ENCODE peak calls at places on chromosomes 12 and 14, in five cellular contexts. One of them, this sample, is unnamed.

GRCh38 chr14:101328412-101329149 is 232.7 kb upstream of the DIO3 start:
- DNase-seq in mesendoderm: no peak
- DNase-seq in IMR-90: no peak
- DNase-seq in H1: no peak
- DNase-seq in mesenchymal stem cell: no peak
- DNase-seq in this sample: no peak

GRCh38 chr14:27605298-27605697 is 1007.5 kb upstream of the NOVA1 start:
- DNase-seq in mesendoderm: peak
- DNase-seq in H1: no peak
- DNase-seq in mesenchymal stem cell: peak
- DNase-seq in IMR-90: no peak
- DNase-seq in this sample: no peak

GRCh38 chr12:47088021-47088944 is 8.5 kb upstream of the AMIGO2 start:
- DNase-seq in IMR-90: peak
- DNase-seq in mesendoderm: no peak
- DNase-seq in H1: no peak
- DNase-seq in mesenchymal stem cell: peak
- DNase-seq in this sample: no peak

GRCh38 chr12:110107369-110108281 is 16.5 kb upstream of the IFT81 start:
- DNase-seq in IMR-90: peak
- DNase-seq in H1: no peak
- DNase-seq in mesenchymal stem cell: peak
- DNase-seq in mesendoderm: peak
- DNase-seq in this sample: no peak

GRCh38 chr12:64943686-64944085 is 119.2 kb downstream of the TBC1D30 start:
- DNase-seq in IMR-90: no peak
- DNase-seq in mesenchymal stem cell: peak
- DNase-seq in H1: no peak
- DNase-seq in mesendoderm: no peak
- DNase-seq in this sample: no peak

GRCh38 chr12:117489671-117490070 is 128.2 kb upstream of the NOS1 start:
- DNase-seq in H1: no peak
- DNase-seq in IMR-90: no peak
- DNase-seq in mesendoderm: no peak
- DNase-seq in mesenchymal stem cell: no peak
- DNase-seq in this sample: no peak

GRCh38 chr12:111993290-111994150 is 19.4 kb downstream of the TMEM116 start:
- DNase-seq in mesendoderm: no peak
- DNase-seq in IMR-90: no peak
- DNase-seq in mesenchymal stem cell: no peak
- DNase-seq in H1: no peak
- DNase-seq in this sample: no peak

GRCh38 chr12:123126294-123127144 is 24.4 kb downstream of the PITPNM2 start:
- DNase-seq in IMR-90: peak
- DNase-seq in mesendoderm: peak
- DNase-seq in mesenchymal stem cell: peak
- DNase-seq in H1: peak
- DNase-seq in this sample: no peak

GRCh38 chr14:55131782-55132181 is 2.7 kb downstream of the LGALS3 start:
- DNase-seq in mesendoderm: no peak
- DNase-seq in IMR-90: peak
- DNase-seq in H1: no peak
- DNase-seq in mesenchymal stem cell: no peak
- DNase-seq in this sample: no peak

GRCh38 chr12:69475237-69475984 is 5.2 kb downstream of the FRS2 start:
- DNase-seq in mesenchymal stem cell: peak
- DNase-seq in H1: no peak
- DNase-seq in IMR-90: peak
- DNase-seq in mesendoderm: no peak
- DNase-seq in this sample: no peak

GRCh38 chr14:100474176-100474575 is 113.0 kb downstream of the BEGAIN start:
- DNase-seq in mesendoderm: no peak
- DNase-seq in mesenchymal stem cell: no peak
- DNase-seq in IMR-90: no peak
- DNase-seq in H1: no peak
- DNase-seq in this sample: no peak

GRCh38 chr14:71932229-71932951 is at the start of gene RGS6:
- DNase-seq in mesenchymal stem cell: no peak
- DNase-seq in H1: peak
- DNase-seq in mesendoderm: peak
- DNase-seq in IMR-90: no peak
- DNase-seq in this sample: peak

GRCh38 chr12:123410041-123410412 is 26.1 kb downstream of the KMT5A start:
- DNase-seq in mesendoderm: no peak
- DNase-seq in mesenchymal stem cell: no peak
- DNase-seq in H1: no peak
- DNase-seq in IMR-90: no peak
- DNase-seq in this sample: no peak

GRCh38 chr12:48903363-48903981 is 21.8 kb downstream of the FKBP11 start:
- DNase-seq in IMR-90: peak
- DNase-seq in H1: no peak
- DNase-seq in mesendoderm: no peak
- DNase-seq in mesenchymal stem cell: peak
- DNase-seq in this sample: no peak

GRCh38 chr12:102757874-102758244 is 159.2 kb downstream of the PAH start:
- DNase-seq in mesendoderm: no peak
- DNase-seq in mesenchymal stem cell: no peak
- DNase-seq in IMR-90: no peak
- DNase-seq in H1: no peak
- DNase-seq in this sample: no peak

GRCh38 chr12:1805441-1806081 is 14.8 kb upstream of the LRTM2 start:
- DNase-seq in mesendoderm: no peak
- DNase-seq in IMR-90: no peak
- DNase-seq in H1: no peak
- DNase-seq in mesenchymal stem cell: no peak
- DNase-seq in this sample: no peak

DNA sequence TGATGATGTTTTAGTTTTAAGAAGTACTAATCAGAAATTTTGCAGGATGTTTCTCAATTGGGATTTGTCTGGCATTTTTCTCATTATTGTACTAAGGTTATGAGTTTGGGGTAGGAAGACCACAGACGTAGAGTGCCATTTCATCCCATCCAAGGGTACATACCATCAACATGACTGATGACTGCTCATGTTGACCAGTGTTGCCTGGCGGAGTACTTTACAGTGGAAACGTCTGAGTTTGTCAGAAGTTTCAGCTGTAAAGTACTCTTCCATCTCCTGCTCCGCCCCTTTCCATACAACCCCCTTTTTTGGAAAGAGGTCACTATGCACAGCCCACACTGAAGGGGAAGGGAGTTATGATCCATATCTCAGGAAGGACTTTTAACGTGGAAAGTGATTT is 74.2 kb downstream of the RCOR1 start:
- DNase-seq in mesendoderm: no peak
- DNase-seq in H1: no peak
- DNase-seq in IMR-90: no peak
- DNase-seq in mesenchymal stem cell: no peak
- DNase-seq in this sample: no peak
- H3K4ac ChIP-seq in mesendoderm: no peak
- H3K4ac ChIP-seq in H1: no peak
- H3K4ac ChIP-seq in IMR-90: no peak
- H3K4ac ChIP-seq in mesenchymal stem cell: no peak
- H3K4ac ChIP-seq in this sample: no peak

GRCh38 chr14:68502196-68502595 is 290.7 kb downstream of the ZFP36L1 start:
- DNase-seq in mesenchymal stem cell: no peak
- DNase-seq in H1: no peak
- DNase-seq in mesendoderm: no peak
- DNase-seq in IMR-90: no peak
- DNase-seq in this sample: no peak

GRCh38 chr14:68501621-68502052 is 291.2 kb downstream of the ZFP36L1 start:
- DNase-seq in mesenchymal stem cell: no peak
- DNase-seq in mesendoderm: no peak
- DNase-seq in H1: no peak
- DNase-seq in IMR-90: no peak
- DNase-seq in this sample: no peak

GRCh38 chr14:68499451-68499850 is 293.4 kb downstream of the ZFP36L1 start:
- DNase-seq in H1: no peak
- DNase-seq in mesenchymal stem cell: no peak
- DNase-seq in mesendoderm: peak
- DNase-seq in IMR-90: no peak
- DNase-seq in this sample: no peak

GRCh38 chr14:68503186-68503825 is 289.6 kb downstream of the ZFP36L1 start:
- DNase-seq in mesendoderm: peak
- DNase-seq in mesenchymal stem cell: no peak
- DNase-seq in IMR-90: no peak
- DNase-seq in H1: no peak
- DNase-seq in this sample: no peak

GRCh38 chr14:68501171-68501570 is 291.7 kb downstream of the ZFP36L1 start:
- DNase-seq in H1: no peak
- DNase-seq in mesenchymal stem cell: no peak
- DNase-seq in IMR-90: no peak
- DNase-seq in mesendoderm: no peak
- DNase-seq in this sample: no peak
- H2BK120ac ChIP-seq in H1: no peak
- H2BK120ac ChIP-seq in mesenchymal stem cell: no peak
- H2BK120ac ChIP-seq in IMR-90: no peak
- H2BK120ac ChIP-seq in mesendoderm: no peak
- H2BK120ac ChIP-seq in this sample: no peak

GRCh38 chr12:80679346-80680131 is 27.9 kb upstream of the MYF6 start:
- DNase-seq in IMR-90: no peak
- DNase-seq in mesendoderm: no peak
- DNase-seq in mesenchymal stem cell: no peak
- DNase-seq in H1: no peak
- DNase-seq in this sample: no peak
- H3K4ac ChIP-seq in IMR-90: no peak
- H3K4ac ChIP-seq in mesendoderm: no peak
- H3K4ac ChIP-seq in mesenchymal stem cell: no peak
- H3K4ac ChIP-seq in H1: no peak
- H3K4ac ChIP-seq in this sample: no peak

DNA sequence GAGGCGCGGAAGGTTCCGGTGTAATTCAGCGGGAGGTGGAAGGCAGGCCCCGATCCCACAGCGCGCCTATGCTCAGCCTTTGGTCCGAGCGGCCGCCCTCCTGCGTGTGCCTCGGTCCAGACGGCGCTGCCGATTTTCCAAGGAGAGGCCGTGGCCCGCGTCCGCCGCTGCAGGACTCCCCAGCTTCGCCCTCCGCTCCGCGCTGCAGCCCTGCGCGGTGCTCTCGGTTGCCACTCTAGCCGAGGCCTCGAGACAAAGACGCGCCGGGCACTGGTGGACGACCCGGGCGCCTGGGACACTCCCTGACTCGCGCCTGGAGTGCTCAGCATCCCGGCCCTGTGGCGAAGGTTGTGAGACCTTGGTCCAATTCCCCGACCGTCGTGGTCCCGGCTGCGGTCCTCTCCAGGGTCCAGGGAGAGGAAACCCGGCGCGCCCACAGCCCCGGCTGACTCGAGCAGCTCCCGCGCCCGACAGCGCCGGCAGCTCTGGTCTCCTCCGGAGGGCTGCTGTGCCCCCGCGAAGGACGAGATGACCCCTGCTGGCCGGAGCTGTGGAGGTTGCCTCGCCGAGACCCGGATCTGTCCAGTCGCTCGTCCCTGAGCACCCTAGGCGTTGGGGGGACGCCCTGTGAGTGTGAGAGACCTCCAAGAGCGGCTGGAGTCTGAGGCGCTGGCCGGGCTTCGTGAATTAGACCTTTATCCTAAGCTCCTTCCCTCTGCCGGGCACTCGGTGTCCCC is 6.5 kb downstream of the HOXC12 start:
- DNase-seq in mesenchymal stem cell: no peak
- DNase-seq in mesendoderm: no peak
- DNase-seq in H1: no peak
- DNase-seq in IMR-90: no peak
- DNase-seq in this sample: peak
- H2BK120ac ChIP-seq in mesenchymal stem cell: no peak
- H2BK120ac ChIP-seq in mesendoderm: no peak
- H2BK120ac ChIP-seq in H1: no peak
- H2BK120ac ChIP-seq in IMR-90: no peak
- H2BK120ac ChIP-seq in this sample: no peak

GRCh38 chr12:57428965-57429364 is 1.9 kb downstream of the R3HDM2 start:
- DNase-seq in mesendoderm: no peak
- DNase-seq in mesenchymal stem cell: no peak
- DNase-seq in H1: no peak
- DNase-seq in IMR-90: no peak
- DNase-seq in this sample: no peak
- H3K4ac ChIP-seq in mesendoderm: no peak
- H3K4ac ChIP-seq in mesenchymal stem cell: no peak
- H3K4ac ChIP-seq in H1: no peak
- H3K4ac ChIP-seq in IMR-90: no peak
- H3K4ac ChIP-seq in this sample: no peak

GRCh38 chr12:108305520-108305919 is 33.6 kb downstream of the CMKLR1 start:
- DNase-seq in mesenchymal stem cell: peak
- DNase-seq in IMR-90: peak
- DNase-seq in mesendoderm: no peak
- DNase-seq in H1: no peak
- DNase-seq in this sample: no peak
- H2BK120ac ChIP-seq in mesenchymal stem cell: no peak
- H2BK120ac ChIP-seq in IMR-90: no peak
- H2BK120ac ChIP-seq in mesendoderm: peak
- H2BK120ac ChIP-seq in H1: no peak
- H2BK120ac ChIP-seq in this sample: no peak

GRCh38 chr14:93707475-93707874 is 80.8 kb downstream of the PRIMA1 start:
- DNase-seq in IMR-90: no peak
- DNase-seq in mesendoderm: no peak
- DNase-seq in H1: no peak
- DNase-seq in mesenchymal stem cell: no peak
- DNase-seq in this sample: no peak

GRCh38 chr14:93708311-93708734 is 80.0 kb downstream of the PRIMA1 start:
- DNase-seq in mesenchymal stem cell: no peak
- DNase-seq in H1: no peak
- DNase-seq in mesendoderm: no peak
- DNase-seq in IMR-90: no peak
- DNase-seq in this sample: no peak

GRCh38 chr14:93706360-93706955 is 81.8 kb downstream of the PRIMA1 start:
- DNase-seq in IMR-90: no peak
- DNase-seq in H1: no peak
- DNase-seq in mesendoderm: no peak
- DNase-seq in mesenchymal stem cell: no peak
- DNase-seq in this sample: no peak

GRCh38 chr14:93708800-93709199 is 79.5 kb downstream of the PRIMA1 start:
- DNase-seq in H1: no peak
- DNase-seq in IMR-90: no peak
- DNase-seq in mesendoderm: no peak
- DNase-seq in mesenchymal stem cell: no peak
- DNase-seq in this sample: no peak

GRCh38 chr14:93709249-93709648 is 79.0 kb downstream of the PRIMA1 start:
- DNase-seq in IMR-90: no peak
- DNase-seq in H1: no peak
- DNase-seq in mesendoderm: no peak
- DNase-seq in mesenchymal stem cell: no peak
- DNase-seq in this sample: no peak
- H3K4ac ChIP-seq in IMR-90: no peak
- H3K4ac ChIP-seq in H1: no peak
- H3K4ac ChIP-seq in mesendoderm: no peak
- H3K4ac ChIP-seq in mesenchymal stem cell: no peak
- H3K4ac ChIP-seq in this sample: no peak

This sample was measured in H9.